ENCODE peak calls at places on chromosomes 1 and 21, in ten cellular contexts. B, X, C, Q, U, N, P, V, R and Z are unnamed samples.

GRCh38 chr1:19606817-19607706 is 37.0 kb upstream of the NBL1 start:
- DNase-seq in B (no peak), X (no peak), C (no peak), Q (no peak), U (no peak), N (no peak), P (no peak), V (no peak), R (no peak), Z (no peak)

GRCh38 chr1:30328401-30329262 is 394.8 kb downstream of the MATN1 start:
- DNase-seq in B (no peak), X (no peak), C (no peak), Q (no peak), U (no peak), N (no peak), P (no peak), V (no peak), R (no peak), Z (no peak)

GRCh38 chr1:187819081-187819480 is 990.3 kb downstream of the PLA2G4A start:
- DNase-seq in B (no peak), X (no peak), C (no peak), Q (peak), U (no peak), N (no peak), P (no peak), V (no peak), R (no peak), Z (no peak)

GRCh38 chr1:243213045-243213787 is 41.9 kb downstream of the CEP170 start:
- DNase-seq in B (no peak), X (no peak), C (no peak), Q (peak), U (no peak), N (no peak), P (no peak), V (peak), R (peak), Z (no peak)

GRCh38 chr1:97143236-97143882 is 421.8 kb downstream of the PTBP2 start:
- DNase-seq in B (no peak), X (no peak), C (no peak), Q (no peak), U (no peak), N (no peak), P (no peak), V (no peak), R (peak), Z (no peak)

GRCh38 chr1:110148961-110149360 is 1.3 kb upstream of the SLC6A17 start:
- DNase-seq in B (no peak), X (no peak), C (no peak), Q (peak), U (no peak), N (no peak), P (no peak), V (no peak), R (no peak), Z (no peak)

GRCh38 chr1:55211909-55212308 is 3.3 kb downstream of the USP24 start:
- DNase-seq in B (no peak), X (peak), C (no peak), Q (no peak), U (no peak), N (no peak), P (no peak), V (no peak), R (no peak), Z (no peak)

GRCh38 chr1:84923317-84923716 is 30.3 kb upstream of the LPAR3 start:
- DNase-seq in B (no peak), X (no peak), C (no peak), Q (no peak), U (no peak), N (no peak), P (no peak), V (no peak), R (no peak), Z (no peak)

GRCh38 chr1:212528501-212528900 is 80.1 kb upstream of the ATF3 start:
- DNase-seq in B (no peak), X (no peak), C (no peak), Q (no peak), U (no peak), N (no peak), P (no peak), V (no peak), R (no peak), Z (no peak)

DNA sequence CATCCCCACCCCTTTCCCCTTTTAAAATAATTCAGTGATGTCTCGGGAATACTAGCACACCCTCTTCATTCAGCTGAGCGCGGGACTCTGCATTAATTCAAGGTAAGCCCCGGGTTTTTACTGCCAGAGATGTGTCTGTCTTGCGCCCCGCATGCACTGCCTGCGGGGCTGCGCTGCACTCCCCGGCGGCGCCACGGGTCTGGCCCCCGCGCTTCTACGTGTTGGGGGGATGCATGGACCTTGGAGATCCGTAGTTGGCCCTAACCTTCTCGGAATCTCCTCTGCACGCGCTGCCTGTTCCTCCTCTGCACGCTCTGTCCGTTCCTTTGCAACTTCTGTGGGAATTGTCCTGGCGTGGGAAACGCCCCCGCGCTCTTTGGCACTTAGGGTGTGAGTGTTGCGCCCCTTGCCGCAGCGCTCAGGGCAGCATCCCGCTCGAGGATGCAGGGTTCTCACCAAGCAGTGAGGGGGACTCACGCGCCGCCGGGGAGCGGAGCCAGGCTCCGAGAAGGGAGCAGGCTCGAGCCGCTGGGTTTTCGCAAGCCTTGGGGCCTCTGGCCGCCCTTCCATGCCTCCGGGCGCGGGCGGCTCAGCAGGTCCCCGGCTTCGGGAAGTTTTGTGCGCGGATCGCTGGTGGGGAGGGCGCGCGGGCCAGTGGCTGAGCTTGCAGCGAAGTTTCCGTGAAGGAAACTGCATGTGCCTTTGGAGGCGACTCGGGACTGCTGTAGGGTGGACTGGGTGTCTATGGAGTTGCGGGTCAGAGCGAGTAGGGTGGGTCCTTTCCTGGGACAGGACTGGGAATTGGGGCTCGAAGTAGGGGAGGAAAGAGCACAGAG is 165.1 kb upstream of the CACNA1E start:
- DNase-seq in B (no peak), X (no peak), C (peak), Q (no peak), U (no peak), N (no peak), P (peak), V (no peak), R (peak), Z (no peak)
- TF ChIP-seq CTCF in B (no peak), X (no peak), C (no peak), Q (no peak), U (no peak), N (no peak), P (peak), V (no peak), R (no peak), Z (no peak)

GRCh38 chr1:14468751-14469150 is 129.7 kb upstream of the KAZN start:
- DNase-seq in B (no peak), X (no peak), C (no peak), Q (no peak), U (no peak), N (no peak), P (no peak), V (no peak), R (no peak), Z (no peak)
- TF ChIP-seq CTCF in B (no peak), X (no peak), C (no peak), Q (no peak), U (no peak), N (no peak), P (no peak), V (no peak), R (no peak), Z (no peak)

DNA sequence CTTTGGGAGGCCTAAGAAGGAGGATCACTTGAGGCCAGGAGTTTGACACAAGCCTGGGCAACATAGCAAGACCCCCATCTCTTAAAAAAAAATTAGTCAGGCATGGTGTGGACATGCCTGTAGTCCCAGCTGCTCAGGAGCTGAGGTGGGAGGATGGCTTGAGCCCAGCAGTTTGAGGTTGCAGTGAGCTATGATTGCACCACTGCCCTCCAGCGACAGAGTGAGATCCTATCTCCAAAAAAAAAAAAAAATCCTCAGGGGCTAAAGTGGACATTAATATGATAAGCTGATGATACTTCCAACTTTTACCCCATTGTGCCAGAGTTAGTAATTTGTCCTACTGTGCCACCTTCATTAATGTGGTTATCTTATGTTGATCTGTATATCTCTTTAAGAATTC is 327.8 kb upstream of the FMN2 start:
- DNase-seq in B (no peak), X (no peak), C (no peak), Q (no peak), U (no peak), N (no peak), P (no peak), V (no peak), R (no peak), Z (no peak)
- TF ChIP-seq CTCF in B (no peak), X (no peak), C (no peak), Q (no peak), U (no peak), N (no peak), P (no peak), V (no peak), R (no peak), Z (no peak)

GRCh38 chr21:41368361-41369104 is 6.7 kb downstream of the MX2 start:
- DNase-seq in B (no peak), X (no peak), C (no peak), Q (no peak), U (no peak), N (no peak), P (no peak), V (no peak), R (no peak), Z (no peak)

GRCh38 chr21:41370840-41371697 is 9.2 kb downstream of the MX2 start:
- DNase-seq in B (no peak), X (no peak), C (no peak), Q (no peak), U (no peak), N (no peak), P (no peak), V (no peak), R (peak), Z (no peak)

GRCh38 chr21:41369915-41370839 is 8.3 kb downstream of the MX2 start:
- DNase-seq in B (peak), X (peak), C (no peak), Q (no peak), U (no peak), N (no peak), P (no peak), V (no peak), R (no peak), Z (no peak)

GRCh38 chr21:41367598-41368360 is 6.0 kb downstream of the MX2 start:
- DNase-seq in B (no peak), X (peak), C (no peak), Q (no peak), U (no peak), N (no peak), P (no peak), V (no peak), R (peak), Z (no peak)

DNA sequence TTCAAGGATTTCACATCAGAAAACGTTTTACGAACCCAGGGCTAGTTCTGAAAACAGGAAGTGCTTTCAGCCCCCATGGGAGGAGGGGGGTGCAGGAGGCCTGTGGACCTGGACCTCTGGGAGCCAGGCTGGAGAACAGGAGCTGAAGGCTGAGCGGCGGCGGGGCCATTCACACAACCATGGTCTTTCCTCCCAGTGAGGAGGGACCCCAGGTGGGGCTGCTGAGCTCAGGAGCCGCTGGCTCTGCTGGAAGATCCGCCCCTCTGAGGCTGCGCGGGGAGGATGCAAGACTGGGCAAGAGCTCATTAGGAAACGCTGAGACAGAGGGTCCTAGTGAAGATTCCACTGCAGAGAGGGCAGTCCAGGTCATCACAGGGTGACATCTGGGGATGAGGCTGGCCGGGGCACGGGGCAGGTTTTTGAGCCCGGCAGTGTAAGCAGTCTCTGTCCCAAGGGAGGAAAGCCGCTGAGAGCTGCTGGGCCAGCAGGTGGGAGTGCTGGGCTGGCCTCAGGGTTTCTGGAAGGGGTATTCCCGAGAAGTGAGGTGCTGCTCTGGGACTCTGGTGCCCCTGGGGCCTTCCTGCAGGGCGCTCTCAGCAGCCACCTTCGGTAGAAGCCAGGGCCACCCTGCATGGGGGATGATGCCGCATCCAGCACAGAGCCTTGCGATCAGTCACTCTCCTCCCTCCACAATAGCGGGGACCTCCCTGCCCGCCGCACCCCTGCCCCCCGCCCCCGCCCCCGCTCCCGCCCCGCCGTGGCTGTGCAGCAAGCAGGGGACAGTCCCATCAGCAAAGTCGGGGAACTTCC is 7.5 kb downstream of the MX2 start:
- DNase-seq in B (peak), X (peak), C (peak), Q (peak), U (peak), N (peak), P (peak), V (no peak), R (peak), Z (no peak)
- TF ChIP-seq CTCF in B (no peak), X (peak), C (peak), Q (peak), U (no peak), N (no peak), P (peak), V (peak), R (peak), Z (no peak)

GRCh38 chr1:24970399-24970753 is 40.3 kb upstream of the RUNX3 start:
- DNase-seq in B (no peak), X (no peak), C (peak), Q (peak), U (no peak), N (no peak), P (peak), V (no peak), R (peak), Z (no peak)
- TF ChIP-seq CTCF in B (no peak), X (no peak), C (no peak), Q (peak), U (no peak), N (no peak), P (peak), V (peak), R (peak), Z (no peak)

DNA sequence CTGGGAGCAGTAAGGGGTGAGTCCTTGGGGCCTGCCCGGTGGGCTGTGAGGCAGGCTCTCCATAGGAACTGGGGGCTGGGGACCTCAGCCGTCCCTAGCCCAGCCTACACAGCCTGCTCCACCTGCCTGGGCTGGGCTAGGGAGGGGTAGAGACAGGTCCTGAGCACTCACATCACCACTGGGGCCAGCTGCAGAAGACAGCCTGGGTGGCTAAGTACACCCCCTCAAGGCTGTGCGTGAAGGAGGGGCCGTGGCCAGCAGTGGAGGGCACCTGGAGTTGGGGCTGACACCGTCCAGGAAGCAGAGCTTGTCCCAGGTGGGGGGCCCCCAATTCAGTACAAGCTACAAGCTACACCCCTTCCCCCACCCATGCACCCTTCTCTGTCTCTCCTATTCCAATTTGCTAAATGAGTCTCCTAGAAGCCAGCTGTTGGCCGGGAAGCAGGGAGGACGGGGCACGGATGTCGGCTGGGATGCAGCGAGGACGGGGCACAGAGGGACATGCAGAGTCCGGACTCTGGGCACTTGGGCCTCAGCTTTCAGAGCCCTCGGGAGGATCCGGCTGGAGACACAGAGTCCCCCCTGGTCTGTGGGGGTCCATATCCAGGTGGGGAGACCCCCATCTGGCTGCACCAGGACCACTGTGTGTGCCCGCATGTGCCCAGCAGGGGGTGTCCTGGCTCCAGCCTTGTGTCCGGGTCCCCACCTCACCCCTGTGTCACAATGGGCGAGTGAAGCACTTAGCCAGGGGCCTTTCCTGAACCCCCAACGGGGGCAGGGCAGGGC is 1.8 kb downstream of the ISG15 start:
- DNase-seq in B (no peak), X (no peak), C (no peak), Q (no peak), U (no peak), N (no peak), P (peak), V (no peak), R (no peak), Z (no peak)
- TF ChIP-seq CTCF in B (peak), X (peak), C (no peak), Q (peak), U (no peak), N (peak), P (peak), V (peak), R (peak), Z (no peak)

DNA sequence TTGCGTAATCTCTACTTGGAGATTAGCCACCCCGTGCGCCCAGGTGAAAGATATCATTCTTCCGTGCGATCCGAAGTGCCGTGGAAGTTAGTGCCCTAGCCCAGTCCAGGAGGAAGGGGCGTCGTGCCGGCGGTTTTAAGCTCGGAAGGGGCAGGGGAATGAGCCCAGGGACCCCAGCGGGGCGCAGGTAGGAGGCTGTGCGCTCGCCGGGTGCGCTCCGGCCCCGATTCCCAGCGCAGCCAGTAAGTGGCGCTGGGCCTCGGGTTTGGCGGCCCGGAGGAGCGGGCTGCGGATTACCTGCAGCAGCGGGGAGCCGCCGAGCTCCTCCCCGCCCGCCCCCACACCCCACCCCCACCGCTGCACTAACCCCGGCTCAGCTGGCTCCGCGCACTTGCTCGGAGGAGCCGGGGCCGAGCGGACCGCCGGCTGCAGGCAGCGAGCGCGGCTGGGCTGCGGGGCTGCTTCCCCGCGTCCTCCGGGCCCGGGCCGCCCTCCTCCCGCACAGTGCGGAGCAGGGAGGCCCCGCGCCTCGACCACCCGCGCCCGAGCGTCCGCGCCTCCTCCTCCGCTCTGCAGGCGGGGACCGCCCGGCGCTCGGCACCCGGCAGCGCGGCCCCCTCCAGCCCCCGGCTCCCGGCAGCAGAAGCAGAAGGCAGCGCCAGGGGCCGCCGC is at the start of gene RYR2:
- DNase-seq in B (peak), X (peak), C (peak), Q (peak), U (no peak), N (peak), P (peak), V (no peak), R (peak), Z (peak)
- TF ChIP-seq CTCF in B (peak), X (peak), C (peak), Q (peak), U (no peak), N (peak), P (peak), V (no peak), R (peak), Z (peak)

DNA sequence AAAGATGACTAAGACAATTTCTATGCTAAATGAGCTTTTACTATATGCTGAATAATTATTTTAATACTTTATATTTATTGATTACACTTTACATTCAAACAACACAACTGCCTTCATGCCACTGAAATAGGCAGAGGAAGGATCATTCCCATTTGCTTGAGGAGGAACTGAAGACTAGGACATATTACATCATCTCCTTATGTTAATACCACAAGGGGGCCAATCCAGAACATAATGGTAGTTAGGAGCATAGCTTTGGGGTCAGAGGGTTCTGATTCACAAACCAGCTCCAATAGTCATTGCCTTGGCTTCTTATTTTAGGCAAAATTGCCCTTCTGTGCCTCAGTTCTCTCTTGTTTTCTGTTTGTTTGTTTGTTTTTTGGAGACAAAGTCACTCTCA is 306.5 kb downstream of the KCNH1 start:
- DNase-seq in B (no peak), X (no peak), C (no peak), Q (no peak), U (no peak), N (no peak), P (no peak), V (no peak), R (no peak), Z (no peak)
- TF ChIP-seq CTCF in B (no peak), X (no peak), C (no peak), Q (no peak), U (no peak), N (no peak), P (no peak), V (no peak), R (no peak), Z (no peak)

DNA sequence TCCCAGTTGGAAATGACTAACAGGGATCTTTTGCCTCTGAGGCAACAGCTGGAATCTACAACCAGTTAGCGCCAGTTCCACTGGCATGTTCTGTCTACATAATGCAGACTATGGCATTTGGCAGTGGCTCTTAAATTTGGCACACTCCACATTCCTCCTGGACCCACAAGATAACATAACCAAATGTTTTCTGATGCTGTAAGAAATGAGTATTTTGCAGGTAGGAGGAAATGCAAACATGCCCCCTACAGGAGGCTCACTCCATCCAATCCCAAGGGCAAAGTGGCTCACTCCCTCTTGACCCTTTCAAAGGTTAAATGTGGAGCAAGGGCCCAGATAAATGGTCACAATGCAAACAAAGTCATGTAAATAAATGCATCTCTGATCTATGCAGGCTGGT is 129.2 kb upstream of the PROX1 start:
- DNase-seq in B (no peak), X (no peak), C (no peak), Q (no peak), U (no peak), N (no peak), P (no peak), V (no peak), R (no peak), Z (no peak)
- TF ChIP-seq CTCF in B (no peak), X (no peak), C (no peak), Q (no peak), U (no peak), N (no peak), P (peak), V (no peak), R (no peak), Z (no peak)